ENCODE peak calls at places on chromosomes 4 and X, in eight cellular contexts. X is mammary epithelial cell, Q is H1, V is trophoblast cell, C is hepatocyte, A is PC-3, N is small intestine, R is tibial artery. G is an unnamed sample.
A peak's percentile ranks its signal among the peaks of the same experiment; 100 is the strongest.

GRCh38 chr4:182929296-182929695 is 12.1 kb upstream of the DCTD start:
- DNase-seq in X (peak; percentile 23), Q (no peak), C (peak; percentile 50), R (no peak), V (peak; percentile 96), N (no peak), A (peak; percentile 64), G (no peak)

GRCh38 chrX:115650916-115651315 is 89.9 kb downstream of the PLS3 start:
- DNase-seq in Q (no peak), C (peak; percentile 59), V (peak; percentile 58), R (no peak), X (peak; percentile 44), A (peak; percentile 52), N (peak; percentile 11), G (no peak)

GRCh38 chr4:189802884-189803283 is 137.8 kb upstream of the FRG1 start:
- DNase-seq in R (no peak), A (no peak), X (no peak), V (no peak), C (no peak), N (no peak), Q (peak; percentile 33), G (no peak)

GRCh38 chr4:108036252-108036651 is 46.6 kb downstream of the HADH start:
- DNase-seq in X (no peak), R (no peak), N (no peak), Q (no peak), V (no peak), A (no peak), C (no peak), G (no peak)

GRCh38 chr4:6233943-6234342 is 33.6 kb upstream of the JAKMIP1 start:
- DNase-seq in Q (no peak), X (no peak), R (no peak), N (no peak), C (no peak), A (no peak), V (no peak), G (no peak)

GRCh38 chr4:187193141-187193540 is 469.5 kb upstream of the FAT1 start:
- DNase-seq in Q (no peak), N (peak; percentile 95), A (no peak), R (no peak), C (peak; percentile 45), X (no peak), V (no peak), G (no peak)

GRCh38 chrX:129606918-129607317 is 47.8 kb downstream of the APLN start:
- DNase-seq in R (no peak), C (peak; percentile 75), X (peak; percentile 31), N (peak; percentile 64), A (peak; percentile 77), V (peak; percentile 77), Q (no peak), G (no peak)

GRCh38 chrX:110992611-110993010 is 103.4 kb upstream of the PAK3 start:
- DNase-seq in A (peak; percentile 57), X (peak; percentile 20), Q (peak; percentile 21), V (peak; percentile 60), N (peak; percentile 5), R (no peak), C (peak; percentile 51), G (no peak)

GRCh38 chr4:74934822-74935326 is 2.0 kb downstream of the PARM1 start:
- DNase-seq in N (no peak), V (no peak), Q (no peak), R (no peak), A (no peak), C (no peak), X (no peak), G (no peak)

GRCh38 chr4:119010909-119011606 is 122.4 kb downstream of the SYNPO2 start:
- DNase-seq in Q (no peak), X (no peak), V (no peak), A (no peak), C (no peak), N (no peak), R (peak; percentile 91), G (peak; percentile 69)

GRCh38 chrX:3550160-3550765 is 163.2 kb downstream of the PRKX start:
- DNase-seq in C (peak; percentile 17), R (no peak), V (no peak), N (peak; percentile 53), A (peak; percentile 16), X (peak; percentile 8), Q (no peak), G (no peak)

GRCh38 chr4:12791536-12791935 is 692.6 kb downstream of the RAB28 start:
- DNase-seq in Q (no peak), C (no peak), V (no peak), X (no peak), A (no peak), N (no peak), R (no peak), G (no peak)

GRCh38 chr4:122412547-122412946 is 33.7 kb downstream of the ADAD1 start:
- DNase-seq in A (peak; percentile 21), Q (no peak), R (no peak), X (no peak), C (no peak), N (no peak), V (no peak), G (no peak)

GRCh38 chrX:40061871-40062524 is 35.8 kb downstream of the BCOR start:
- DNase-seq in X (peak; percentile 52), N (no peak), V (no peak), C (peak; percentile 46), Q (no peak), A (no peak), R (no peak), G (no peak)

GRCh38 chrX:26083093-26083492 is 55.0 kb upstream of the MAGEB18 start:
- DNase-seq in C (no peak), V (no peak), A (no peak), R (no peak), N (no peak), Q (no peak), X (no peak), G (no peak)

GRCh38 chrX:120269379-120270035 is 18.9 kb downstream of the ZBTB33 start:
- DNase-seq in C (no peak), R (no peak), A (no peak), N (no peak), Q (no peak), V (no peak), X (peak; percentile 71), G (no peak)

GRCh38 chrX:41887691-41888090 is 35.7 kb downstream of the CASK start:
- DNase-seq in A (no peak), X (no peak), R (no peak), N (no peak), V (no peak), Q (no peak), C (no peak), G (no peak)

GRCh38 chrX:41922694-41923171 is 621 bp downstream of the CASK start:
- DNase-seq in C (peak; percentile 57), A (peak; percentile 3), N (no peak), Q (no peak), R (peak; percentile 57), X (peak; percentile 14), V (peak; percentile 10), G (peak; percentile 25)

GRCh38 chrX:71525316-71525715 is 7.6 kb upstream of the OGT start:
- DNase-seq in C (no peak), X (no peak), V (no peak), Q (no peak), N (no peak), R (no peak), A (no peak), G (no peak)

GRCh38 chrX:9495496-9495895 is 30.6 kb downstream of the TBL1X start:
- DNase-seq in C (no peak), V (no peak), N (no peak), X (no peak), A (no peak), R (no peak), Q (no peak), G (no peak)

DNA sequence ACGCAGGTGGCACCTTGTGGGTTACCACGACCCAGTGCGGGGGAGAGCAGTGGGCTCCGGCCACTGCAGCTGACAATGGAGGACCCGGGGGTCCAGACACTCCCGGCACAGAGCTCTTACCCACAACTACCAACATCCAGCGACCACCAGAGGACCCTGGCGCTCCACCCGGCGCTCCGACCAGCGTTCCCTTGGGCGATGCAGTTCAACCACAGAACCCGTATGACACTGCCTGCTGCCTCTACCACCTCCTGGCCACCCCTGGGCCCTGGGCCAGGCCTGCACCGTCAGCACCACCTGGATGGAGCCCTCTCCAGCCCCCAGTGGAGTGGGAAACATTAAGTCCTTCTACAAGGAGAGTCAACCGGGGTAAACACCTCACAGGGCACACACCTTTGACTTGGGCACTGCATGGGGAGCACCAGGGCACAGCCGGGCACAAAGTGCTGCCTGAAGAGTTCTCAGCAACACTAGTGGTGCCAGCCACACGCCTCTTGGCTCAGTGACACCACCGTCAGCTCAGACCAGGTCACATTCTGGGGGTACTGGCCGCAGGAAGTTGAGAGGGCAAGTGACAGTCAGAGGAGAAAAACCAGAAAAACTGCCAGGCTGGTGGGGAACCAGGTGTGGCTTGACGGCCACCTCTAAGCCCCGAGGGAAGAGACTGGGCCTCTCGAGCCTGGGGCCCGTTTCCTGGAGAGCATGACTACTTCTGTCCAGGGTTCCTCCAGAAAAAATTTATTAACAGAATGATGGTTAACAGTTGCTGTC is 2.6 kb downstream of the CTBP1 start:
- DNase-seq in C (peak; percentile 55), N (no peak), Q (no peak), A (peak; percentile 42), V (peak; percentile 34), R (peak; percentile 66), X (peak; percentile 8), G (peak; percentile 55)
- H3K27ac ChIP-seq in C (peak overlapping the region; percentile 100), N (peak overlapping the region; percentile 96), Q (no peak overlapping the region), A (peak overlapping the region; percentile 73), V (peak overlapping the region; percentile 87), R (no peak overlapping the region), X (no peak overlapping the region), G (peak overlapping the region; percentile 93)

GRCh38 chr4:139630991-139631390 is 34.6 kb upstream of the MGST2 start:
- DNase-seq in C (no peak), V (peak; percentile 26), X (no peak), A (no peak), Q (no peak), N (no peak), R (no peak), G (no peak)
- H3K4me1 ChIP-seq in C (peaks cover 8% of the 10 kb centered on the region), V (peaks cover 2% of the 10 kb centered on the region), X (no peaks in the 10 kb centered on the region), A (peaks cover 9% of the 10 kb centered on the region), Q (peaks cover 2% of the 10 kb centered on the region), N (no peaks in the 10 kb centered on the region), R (no peaks in the 10 kb centered on the region), G (no peaks in the 10 kb centered on the region)

DNA sequence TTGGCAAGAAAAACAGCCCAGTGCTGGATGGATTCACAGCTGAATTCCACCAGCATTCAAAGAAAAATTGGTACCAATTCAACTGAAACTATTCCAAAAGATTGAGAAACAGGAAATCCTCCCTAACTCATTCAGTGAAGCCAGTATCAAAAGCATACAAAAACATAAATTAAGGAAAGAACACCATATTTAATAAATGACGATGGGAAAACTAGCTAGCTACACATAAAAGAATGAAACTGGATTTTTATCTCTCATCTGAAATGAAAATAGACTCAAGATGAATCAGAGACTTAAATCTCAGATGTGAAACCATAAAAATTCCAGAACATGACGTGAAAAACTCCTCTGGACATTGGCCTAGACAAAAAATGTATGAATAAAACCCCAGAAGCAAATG is 516.8 kb upstream of the SPANXN1 start:
- DNase-seq in C (no peak), N (no peak), R (no peak), V (no peak), Q (no peak), X (peak; percentile 81), A (peak; percentile 69), G (no peak)
- H3K27ac ChIP-seq in C (no peak overlapping the region), N (no peak overlapping the region), R (no peak overlapping the region), V (no peak overlapping the region), Q (no peak overlapping the region), X (peak overlapping the region; percentile 44), A (peak overlapping the region; percentile 85), G (no peak overlapping the region)

DNA sequence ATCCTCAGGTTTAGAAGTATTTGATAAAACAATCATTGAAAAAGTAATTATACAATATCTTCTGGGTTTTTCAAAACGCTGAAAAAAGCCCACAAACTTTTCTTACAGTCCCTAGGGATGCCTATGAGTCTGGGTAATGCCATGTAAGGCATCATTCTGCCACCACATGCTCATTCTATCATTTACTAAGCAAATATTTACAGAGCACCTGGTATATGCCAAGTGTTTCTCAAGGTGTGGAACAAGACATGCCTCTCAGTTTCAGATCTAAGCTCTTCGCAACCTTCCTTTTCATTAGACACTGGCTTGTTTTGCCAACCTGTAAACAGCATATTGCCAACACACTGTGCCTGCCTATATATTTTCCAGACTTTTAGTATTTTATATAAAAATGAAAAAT is 17.7 kb downstream of the MID1 start:
- DNase-seq in Q (no peak), R (no peak), A (peak; percentile 62), X (no peak), V (no peak), C (no peak), N (peak; percentile 21), G (no peak)
- H3K4me1 ChIP-seq in Q (peaks cover 4% of the 10 kb centered on the region), R (no peaks in the 10 kb centered on the region), A (peaks cover 28% of the 10 kb centered on the region), X (no peaks in the 10 kb centered on the region), V (peaks cover 4% of the 10 kb centered on the region), C (peaks cover 11% of the 10 kb centered on the region), N (no peaks in the 10 kb centered on the region), G (no peaks in the 10 kb centered on the region)

G was measured in psoas muscle.